ENCODE peak calls at places on chromosomes 4 and X, in five cellular contexts. One of them, this sample, is unnamed.

GRCh38 chr4:51870441-51871188 is 27.7 kb downstream of the DCUN1D4 start:
- DNase-seq in activated CD4-positive, alpha-beta T cell treated with anti-CD3 and anti-CD28 coated beads, Interleukin-2, amount 50 U/mL, for 48 hours: no peak
- DNase-seq in tibial artery: no peak
- DNase-seq in amniotic stem cell: no peak
- DNase-seq in fibroblast of pulmonary artery: no peak
- DNase-seq in this sample: no peak

GRCh38 chrX:8731579-8732395 is at the start of gene ANOS1:
- DNase-seq in fibroblast of pulmonary artery: peak
- DNase-seq in amniotic stem cell: no peak
- DNase-seq in activated CD4-positive, alpha-beta T cell treated with anti-CD3 and anti-CD28 coated beads, Interleukin-2, amount 50 U/mL, for 48 hours: no peak
- DNase-seq in tibial artery: no peak
- DNase-seq in this sample: no peak

GRCh38 chrX:259692-260355 is 21.4 kb upstream of the PLCXD1 start:
- DNase-seq in fibroblast of pulmonary artery: no peak
- DNase-seq in amniotic stem cell: no peak
- DNase-seq in activated CD4-positive, alpha-beta T cell treated with anti-CD3 and anti-CD28 coated beads, Interleukin-2, amount 50 U/mL, for 48 hours: no peak
- DNase-seq in tibial artery: no peak
- DNase-seq in this sample: no peak

GRCh38 chrX:20221902-20222301 is 44.8 kb downstream of the RPS6KA3 start:
- DNase-seq in fibroblast of pulmonary artery: no peak
- DNase-seq in amniotic stem cell: no peak
- DNase-seq in activated CD4-positive, alpha-beta T cell treated with anti-CD3 and anti-CD28 coated beads, Interleukin-2, amount 50 U/mL, for 48 hours: no peak
- DNase-seq in tibial artery: no peak
- DNase-seq in this sample: peak

GRCh38 chr4:32172761-32173160 is 1452.6 kb downstream of the PCDH7 start:
- DNase-seq in amniotic stem cell: no peak
- DNase-seq in activated CD4-positive, alpha-beta T cell treated with anti-CD3 and anti-CD28 coated beads, Interleukin-2, amount 50 U/mL, for 48 hours: no peak
- DNase-seq in fibroblast of pulmonary artery: peak
- DNase-seq in tibial artery: no peak
- DNase-seq in this sample: peak

GRCh38 chr4:169440446-169440845 is 169.7 kb upstream of the SH3RF1 start:
- DNase-seq in tibial artery: peak
- DNase-seq in amniotic stem cell: no peak
- DNase-seq in fibroblast of pulmonary artery: no peak
- DNase-seq in activated CD4-positive, alpha-beta T cell treated with anti-CD3 and anti-CD28 coated beads, Interleukin-2, amount 50 U/mL, for 48 hours: no peak
- DNase-seq in this sample: peak

GRCh38 chrX:8684201-8684600 is 47.7 kb downstream of the ANOS1 start:
- DNase-seq in activated CD4-positive, alpha-beta T cell treated with anti-CD3 and anti-CD28 coated beads, Interleukin-2, amount 50 U/mL, for 48 hours: no peak
- DNase-seq in tibial artery: no peak
- DNase-seq in fibroblast of pulmonary artery: no peak
- DNase-seq in amniotic stem cell: no peak
- DNase-seq in this sample: no peak

GRCh38 chr4:174464949-174465348 is 57.3 kb downstream of the HPGD start:
- DNase-seq in tibial artery: no peak
- DNase-seq in fibroblast of pulmonary artery: no peak
- DNase-seq in activated CD4-positive, alpha-beta T cell treated with anti-CD3 and anti-CD28 coated beads, Interleukin-2, amount 50 U/mL, for 48 hours: no peak
- DNase-seq in amniotic stem cell: no peak
- DNase-seq in this sample: no peak

GRCh38 chr4:61923179-61923578 is 723.1 kb downstream of the ADGRL3 start:
- DNase-seq in activated CD4-positive, alpha-beta T cell treated with anti-CD3 and anti-CD28 coated beads, Interleukin-2, amount 50 U/mL, for 48 hours: no peak
- DNase-seq in amniotic stem cell: no peak
- DNase-seq in tibial artery: no peak
- DNase-seq in fibroblast of pulmonary artery: no peak
- DNase-seq in this sample: no peak

GRCh38 chrX:53494427-53494826 is 60.3 kb upstream of the HSD17B10 start:
- DNase-seq in amniotic stem cell: no peak
- DNase-seq in activated CD4-positive, alpha-beta T cell treated with anti-CD3 and anti-CD28 coated beads, Interleukin-2, amount 50 U/mL, for 48 hours: no peak
- DNase-seq in fibroblast of pulmonary artery: peak
- DNase-seq in tibial artery: peak
- DNase-seq in this sample: no peak

GRCh38 chr4:1503583-1504471 is 97.6 kb upstream of the NKX1-1 start:
- DNase-seq in activated CD4-positive, alpha-beta T cell treated with anti-CD3 and anti-CD28 coated beads, Interleukin-2, amount 50 U/mL, for 48 hours: no peak
- DNase-seq in amniotic stem cell: no peak
- DNase-seq in tibial artery: peak
- DNase-seq in fibroblast of pulmonary artery: no peak
- DNase-seq in this sample: no peak

GRCh38 chrX:48677456-48678030 is 6.1 kb upstream of the WAS start:
- DNase-seq in tibial artery: no peak
- DNase-seq in amniotic stem cell: no peak
- DNase-seq in activated CD4-positive, alpha-beta T cell treated with anti-CD3 and anti-CD28 coated beads, Interleukin-2, amount 50 U/mL, for 48 hours: no peak
- DNase-seq in fibroblast of pulmonary artery: no peak
- DNase-seq in this sample: no peak

GRCh38 chr4:740011-740410 is 34.4 kb downstream of the PCGF3 start:
- DNase-seq in activated CD4-positive, alpha-beta T cell treated with anti-CD3 and anti-CD28 coated beads, Interleukin-2, amount 50 U/mL, for 48 hours: no peak
- DNase-seq in tibial artery: no peak
- DNase-seq in amniotic stem cell: no peak
- DNase-seq in fibroblast of pulmonary artery: no peak
- DNase-seq in this sample: no peak

GRCh38 chr4:176226736-176227135 is 31.4 kb upstream of the SPATA4 start:
- DNase-seq in tibial artery: no peak
- DNase-seq in amniotic stem cell: no peak
- DNase-seq in fibroblast of pulmonary artery: no peak
- DNase-seq in activated CD4-positive, alpha-beta T cell treated with anti-CD3 and anti-CD28 coated beads, Interleukin-2, amount 50 U/mL, for 48 hours: no peak
- DNase-seq in this sample: no peak

GRCh38 chrX:49058794-49059193 is at the start of gene CCDC120:
- DNase-seq in tibial artery: no peak
- DNase-seq in fibroblast of pulmonary artery: no peak
- DNase-seq in amniotic stem cell: no peak
- DNase-seq in activated CD4-positive, alpha-beta T cell treated with anti-CD3 and anti-CD28 coated beads, Interleukin-2, amount 50 U/mL, for 48 hours: no peak
- DNase-seq in this sample: no peak

GRCh38 chr4:560731-561211 is 15.3 kb downstream of the TMEM271 start:
- DNase-seq in amniotic stem cell: no peak
- DNase-seq in tibial artery: no peak
- DNase-seq in activated CD4-positive, alpha-beta T cell treated with anti-CD3 and anti-CD28 coated beads, Interleukin-2, amount 50 U/mL, for 48 hours: no peak
- DNase-seq in fibroblast of pulmonary artery: no peak
- DNase-seq in this sample: no peak

GRCh38 chr4:165457793-165458192 is 79.0 kb downstream of the CPE start:
- DNase-seq in activated CD4-positive, alpha-beta T cell treated with anti-CD3 and anti-CD28 coated beads, Interleukin-2, amount 50 U/mL, for 48 hours: no peak
- DNase-seq in amniotic stem cell: no peak
- DNase-seq in tibial artery: no peak
- DNase-seq in fibroblast of pulmonary artery: no peak
- DNase-seq in this sample: no peak

GRCh38 chr4:110514889-110515479 is 39.0 kb downstream of the ENPEP start:
- DNase-seq in fibroblast of pulmonary artery: peak
- DNase-seq in amniotic stem cell: no peak
- DNase-seq in activated CD4-positive, alpha-beta T cell treated with anti-CD3 and anti-CD28 coated beads, Interleukin-2, amount 50 U/mL, for 48 hours: no peak
- DNase-seq in tibial artery: no peak
- DNase-seq in this sample: peak

GRCh38 chr4:143437937-143438336 is 75.6 kb upstream of the SMARCA5 start:
- DNase-seq in tibial artery: no peak
- DNase-seq in fibroblast of pulmonary artery: no peak
- DNase-seq in amniotic stem cell: no peak
- DNase-seq in activated CD4-positive, alpha-beta T cell treated with anti-CD3 and anti-CD28 coated beads, Interleukin-2, amount 50 U/mL, for 48 hours: no peak
- DNase-seq in this sample: no peak

GRCh38 chrX:151753313-151754041 is 18.9 kb downstream of the CNGA2 start:
- DNase-seq in tibial artery: peak
- DNase-seq in fibroblast of pulmonary artery: peak
- DNase-seq in activated CD4-positive, alpha-beta T cell treated with anti-CD3 and anti-CD28 coated beads, Interleukin-2, amount 50 U/mL, for 48 hours: peak
- DNase-seq in amniotic stem cell: peak
- DNase-seq in this sample: peak

GRCh38 chr4:55424791-55425190 is 29.0 kb downstream of the TMEM165 start:
- DNase-seq in fibroblast of pulmonary artery: no peak
- DNase-seq in tibial artery: no peak
- DNase-seq in amniotic stem cell: no peak
- DNase-seq in activated CD4-positive, alpha-beta T cell treated with anti-CD3 and anti-CD28 coated beads, Interleukin-2, amount 50 U/mL, for 48 hours: no peak
- DNase-seq in this sample: no peak

GRCh38 chrX:18353931-18354368 is 538 bp downstream of the SCML2 start:
- DNase-seq in tibial artery: no peak
- DNase-seq in fibroblast of pulmonary artery: no peak
- DNase-seq in activated CD4-positive, alpha-beta T cell treated with anti-CD3 and anti-CD28 coated beads, Interleukin-2, amount 50 U/mL, for 48 hours: peak
- DNase-seq in amniotic stem cell: no peak
- DNase-seq in this sample: no peak

GRCh38 chrX:71095971-71096701 is 485 bp downstream of the FOXO4 start:
- DNase-seq in fibroblast of pulmonary artery: no peak
- DNase-seq in amniotic stem cell: no peak
- DNase-seq in activated CD4-positive, alpha-beta T cell treated with anti-CD3 and anti-CD28 coated beads, Interleukin-2, amount 50 U/mL, for 48 hours: no peak
- DNase-seq in tibial artery: no peak
- DNase-seq in this sample: peak

GRCh38 chr4:3372933-3373465 is 68.8 kb upstream of the HGFAC start:
- DNase-seq in tibial artery: peak
- DNase-seq in amniotic stem cell: no peak
- DNase-seq in fibroblast of pulmonary artery: no peak
- DNase-seq in activated CD4-positive, alpha-beta T cell treated with anti-CD3 and anti-CD28 coated beads, Interleukin-2, amount 50 U/mL, for 48 hours: no peak
- DNase-seq in this sample: no peak

GRCh38 chr4:68872442-68873217 is 56.8 kb downstream of the UGT2B10 start:
- DNase-seq in tibial artery: no peak
- DNase-seq in amniotic stem cell: no peak
- DNase-seq in fibroblast of pulmonary artery: no peak
- DNase-seq in activated CD4-positive, alpha-beta T cell treated with anti-CD3 and anti-CD28 coated beads, Interleukin-2, amount 50 U/mL, for 48 hours: no peak
- DNase-seq in this sample: peak

GRCh38 chr4:145154573-145154972 is 25.8 kb downstream of the OTUD4 start:
- DNase-seq in amniotic stem cell: no peak
- DNase-seq in tibial artery: no peak
- DNase-seq in activated CD4-positive, alpha-beta T cell treated with anti-CD3 and anti-CD28 coated beads, Interleukin-2, amount 50 U/mL, for 48 hours: no peak
- DNase-seq in fibroblast of pulmonary artery: peak
- DNase-seq in this sample: peak

GRCh38 chr4:113276448-113277158 is 227.2 kb downstream of the ANK2 start:
- DNase-seq in fibroblast of pulmonary artery: no peak
- DNase-seq in tibial artery: no peak
- DNase-seq in amniotic stem cell: no peak
- DNase-seq in activated CD4-positive, alpha-beta T cell treated with anti-CD3 and anti-CD28 coated beads, Interleukin-2, amount 50 U/mL, for 48 hours: no peak
- DNase-seq in this sample: peak

GRCh38 chr4:17695341-17695740 is 80.9 kb downstream of the MED28 start:
- DNase-seq in amniotic stem cell: no peak
- DNase-seq in fibroblast of pulmonary artery: no peak
- DNase-seq in tibial artery: no peak
- DNase-seq in activated CD4-positive, alpha-beta T cell treated with anti-CD3 and anti-CD28 coated beads, Interleukin-2, amount 50 U/mL, for 48 hours: no peak
- DNase-seq in this sample: no peak

GRCh38 chrX:154097003-154097596 is 417 bp downstream of the MECP2 start:
- DNase-seq in tibial artery: peak
- DNase-seq in activated CD4-positive, alpha-beta T cell treated with anti-CD3 and anti-CD28 coated beads, Interleukin-2, amount 50 U/mL, for 48 hours: peak
- DNase-seq in fibroblast of pulmonary artery: peak
- DNase-seq in amniotic stem cell: peak
- DNase-seq in this sample: peak

GRCh38 chr4:40916880-40917279 is 167.1 kb downstream of the NSUN7 start:
- DNase-seq in fibroblast of pulmonary artery: peak
- DNase-seq in activated CD4-positive, alpha-beta T cell treated with anti-CD3 and anti-CD28 coated beads, Interleukin-2, amount 50 U/mL, for 48 hours: peak
- DNase-seq in amniotic stem cell: no peak
- DNase-seq in tibial artery: peak
- DNase-seq in this sample: no peak